ENCODE peak calls at places on chromosome 11, in five cellular contexts. U is HepG2, J is uterus, Z is spleen, M is tibial nerve. R is an unnamed sample.

GRCh38 chr11:119672597-119672996 is 56.4 kb downstream of the NECTIN1 start:
- DNase-seq in Z (no peak), J (no peak), M (no peak), U (no peak), R (no peak)

GRCh38 chr11:47056261-47056915 is 119.8 kb downstream of the CSTPP1 start:
- DNase-seq in Z (no peak), M (no peak), J (no peak), U (no peak), R (no peak)

GRCh38 chr11:1194977-1195689 is 27.7 kb upstream of the MUC5B start:
- DNase-seq in M (no peak), Z (peak), J (peak), U (no peak), R (no peak)

GRCh38 chr11:31417357-31417756 is 47.7 kb downstream of the DNAJC24 start:
- DNase-seq in J (no peak), Z (no peak), M (no peak), U (no peak), R (no peak)

GRCh38 chr11:82682003-82682751 is 51.5 kb downstream of the FAM181B start:
- DNase-seq in Z (no peak), J (no peak), M (no peak), U (peak), R (peak)

GRCh38 chr11:47565340-47566165 is at the start of gene PTPMT1:
- DNase-seq in U (peak), Z (peak), J (peak), M (no peak), R (peak)

GRCh38 chr11:59164028-59164427 is 7.9 kb upstream of the DTX4 start:
- DNase-seq in M (no peak), J (no peak), U (no peak), Z (no peak), R (no peak)

GRCh38 chr11:4095509-4096230 is 1.1 kb downstream of the RRM1 start:
- DNase-seq in U (peak), J (no peak), Z (no peak), M (no peak), R (peak)

GRCh38 chr11:4093519-4094347 is 866 bp upstream of the RRM1 start:
- DNase-seq in Z (no peak), U (no peak), M (no peak), J (no peak), R (no peak)

GRCh38 chr11:28759311-28759710 is 651.1 kb downstream of the METTL15 start:
- DNase-seq in U (no peak), J (no peak), M (no peak), Z (no peak), R (no peak)

GRCh38 chr11:99693941-99694492 is 673.3 kb downstream of the CNTN5 start:
- DNase-seq in J (no peak), U (peak), M (no peak), Z (no peak), R (peak)

GRCh38 chr11:120168960-120169681 is 31.2 kb upstream of the TRIM29 start:
- DNase-seq in U (peak), J (peak), M (no peak), Z (peak), R (no peak)

GRCh38 chr11:16252373-16252772 is 104.0 kb downstream of the SOX6 start:
- DNase-seq in M (no peak), J (no peak), U (peak), Z (no peak), R (no peak)

GRCh38 chr11:15742626-15743243 is 613.6 kb downstream of the SOX6 start:
- DNase-seq in Z (no peak), U (no peak), J (no peak), M (no peak), R (no peak)

GRCh38 chr11:127445476-127445875 is 444.9 kb upstream of the KIRREL3 start:
- DNase-seq in M (no peak), J (no peak), Z (no peak), U (no peak), R (no peak)

GRCh38 chr11:57662893-57663292 is 5.0 kb upstream of the ZDHHC5 start:
- DNase-seq in U (no peak), M (no peak), J (no peak), Z (no peak), R (no peak)

GRCh38 chr11:57405271-57405890 is 14.9 kb upstream of the PRG2 start:
- DNase-seq in J (no peak), Z (no peak), M (no peak), U (no peak), R (no peak)

GRCh38 chr11:6941970-6942369 is 15.7 kb downstream of the ZNF215 start:
- DNase-seq in Z (no peak), M (no peak), U (no peak), J (no peak), R (no peak)

GRCh38 chr11:134538793-134539192 is 126.8 kb upstream of the B3GAT1 start:
- DNase-seq in J (no peak), Z (no peak), U (no peak), M (no peak), R (no peak)

GRCh38 chr11:119721129-119722120 is 7.6 kb downstream of the NECTIN1 start:
- DNase-seq in J (no peak), Z (no peak), U (peak), M (no peak), R (peak)

GRCh38 chr11:120384476-120384875 is 48.3 kb downstream of the ARHGEF12 start:
- DNase-seq in M (no peak), Z (no peak), J (no peak), U (no peak), R (no peak)

GRCh38 chr11:95918056-95918455 is 5.9 kb downstream of the MTMR2 start:
- DNase-seq in U (no peak), J (no peak), Z (no peak), M (no peak), R (no peak)

GRCh38 chr11:95459268-95460040 is 228.5 kb upstream of the SESN3 start:
- DNase-seq in Z (no peak), U (no peak), J (no peak), M (no peak), R (no peak)

GRCh38 chr11:79437274-79437980 is 3.4 kb downstream of the TENM4 start:
- DNase-seq in Z (peak), M (peak), U (no peak), J (peak), R (peak)

GRCh38 chr11:28303477-28304191 is 195.4 kb downstream of the METTL15 start:
- DNase-seq in U (no peak), J (no peak), M (no peak), Z (no peak), R (no peak)

DNA sequence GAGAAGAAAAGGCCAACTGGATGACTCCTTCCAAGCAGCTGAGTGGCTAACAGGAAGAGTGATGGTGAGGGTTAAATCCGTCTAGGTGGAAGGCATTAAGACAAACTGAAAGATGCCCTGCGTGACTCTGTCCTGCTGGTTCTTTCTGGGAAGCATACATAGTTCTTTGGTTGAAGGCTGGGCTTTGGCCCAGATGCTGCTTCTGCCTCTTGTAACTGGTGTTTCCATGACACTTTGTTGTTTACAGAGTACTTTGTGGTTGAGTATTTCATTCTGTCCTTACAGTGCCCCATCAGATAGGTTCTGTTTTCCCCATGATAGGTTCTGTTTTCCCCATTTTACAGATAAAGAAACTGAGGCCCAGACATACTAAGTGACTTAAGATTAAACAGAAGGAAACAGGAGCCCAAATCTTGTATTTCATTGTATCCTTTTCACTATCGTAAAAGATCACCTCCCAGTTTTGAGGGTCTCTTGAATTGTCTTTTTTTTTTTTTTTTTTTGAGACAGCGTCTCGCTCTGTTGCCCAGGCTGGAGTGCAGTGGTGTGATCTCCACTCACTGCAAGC is 124.3 kb upstream of the RASSF10 start:
- DNase-seq in M (no peak), Z (no peak), U (no peak), J (no peak), R (no peak)
- TF ChIP-seq POLR2A in M (no peak), Z (no peak), U (no peak), J (no peak), R (no peak)

GRCh38 chr11:34084637-34085036 is 20.8 kb upstream of the NAT10 start:
- DNase-seq in J (no peak), U (no peak), M (no peak), Z (no peak), R (no peak)
- TF ChIP-seq POLR2A in J (no peak), U (no peak), M (no peak), Z (no peak), R (no peak)

GRCh38 chr11:66068154-66068821 is 1.8 kb upstream of the PACS1 start:
- DNase-seq in U (peak), M (no peak), J (peak), Z (peak), R (peak)

GRCh38 chr11:66067640-66068039 is 2.4 kb upstream of the PACS1 start:
- DNase-seq in J (no peak), U (no peak), M (no peak), Z (no peak), R (no peak)

GRCh38 chr11:66069715-66070603 is at the start of gene PACS1:
- DNase-seq in M (peak), U (peak), J (peak), Z (peak), R (peak)

GRCh38 chr11:66070604-66071325 is 693 bp downstream of the PACS1 start:
- DNase-seq in Z (peak), J (peak), M (no peak), U (no peak), R (no peak)

GRCh38 chr11:66068923-66069714 is 953 bp upstream of the PACS1 start:
- DNase-seq in J (no peak), Z (peak), U (peak), M (no peak), R (peak)
- TF ChIP-seq POLR2A in J (no peak), Z (no peak), U (no peak), M (no peak), R (no peak)

GRCh38 chr11:65653229-65654225 is 9.2 kb downstream of the RELA start:
- DNase-seq in Z (peak), M (no peak), U (peak), J (no peak), R (no peak)

GRCh38 chr11:65650547-65651338 is 12.0 kb downstream of the RELA start:
- DNase-seq in M (no peak), U (no peak), J (peak), Z (peak), R (no peak)

GRCh38 chr11:65651589-65652510 is 10.9 kb downstream of the RELA start:
- DNase-seq in J (peak), M (no peak), U (no peak), Z (peak), R (no peak)

GRCh38 chr11:65651339-65651588 is 11.5 kb downstream of the RELA start:
- DNase-seq in U (no peak), Z (no peak), M (no peak), J (peak), R (no peak)

GRCh38 chr11:65652511-65653228 is 10.0 kb downstream of the RELA start:
- DNase-seq in Z (peak), M (peak), U (peak), J (peak), R (peak)
- TF ChIP-seq POLR2A in Z (peak), M (peak), U (peak), J (peak), R (peak)

GRCh38 chr11:17351510-17352176 is at the start of gene NCR3LG1:
- DNase-seq in M (peak), U (peak), J (peak), Z (peak), R (no peak)
- TF ChIP-seq POLR2A in M (peak), U (peak), J (no peak), Z (no peak), R (no peak)

R was measured in H54.